ENCODE peak calls at places on chromosome 16, in four cellular contexts. S is H1, M is HepG2, O is GM12878. T is an unnamed sample.

GRCh38 chr16:77723108-77723514 is 797 bp downstream of the NUDT7 start:
- DNase-seq in O (no peak), S (no peak), M (no peak), T (peak)

GRCh38 chr16:84367750-84368320 is 503 bp upstream of the ATP2C2 start:
- DNase-seq in S (peak), M (no peak), O (no peak), T (no peak)

GRCh38 chr16:4572715-4573114 is 16.6 kb downstream of the C16orf96 start:
- DNase-seq in M (no peak), O (no peak), S (no peak), T (peak)

GRCh38 chr16:75029854-75030253 is 31.0 kb downstream of the ZNRF1 start:
- DNase-seq in M (peak), S (no peak), O (no peak), T (no peak)

GRCh38 chr16:53782148-53782547 is 78.2 kb downstream of the FTO start:
- DNase-seq in M (no peak), S (no peak), O (no peak), T (no peak)

GRCh38 chr16:24747425-24747824 is 18.0 kb downstream of the TNRC6A start:
- DNase-seq in O (no peak), M (no peak), S (no peak), T (no peak)

GRCh38 chr16:49638696-49639629 is 216.9 kb downstream of the ZNF423 start:
- DNase-seq in S (no peak), O (no peak), M (no peak), T (no peak)

GRCh38 chr16:12089492-12090161 is 113.1 kb downstream of the SNX29 start:
- DNase-seq in S (peak), O (no peak), M (peak), T (peak)

GRCh38 chr16:10949424-10949970 is 5.1 kb downstream of the CLEC16A start:
- DNase-seq in S (peak), M (no peak), O (peak), T (no peak)

GRCh38 chr16:50246299-50247122 is 19.8 kb upstream of the ADCY7 start:
- DNase-seq in O (no peak), M (no peak), S (peak), T (no peak)

GRCh38 chr16:12267491-12267890 is 291.0 kb downstream of the SNX29 start:
- DNase-seq in M (peak), O (no peak), S (no peak), T (no peak)

GRCh38 chr16:7025616-7026190 is 306.9 kb upstream of the RBFOX1 start:
- DNase-seq in S (peak), M (peak), O (no peak), T (peak)

GRCh38 chr16:28534542-28535373 is 4.0 kb downstream of the NUPR1 start:
- DNase-seq in O (no peak), M (no peak), S (no peak), T (no peak)

GRCh38 chr16:49858200-49859129 is 2.6 kb upstream of the ZNF423 start:
- DNase-seq in O (no peak), S (peak), M (no peak), T (peak)

GRCh38 chr16:12480916-12481315 is 322.8 kb downstream of the CPPED1 start:
- DNase-seq in M (no peak), S (no peak), O (no peak), T (no peak)

GRCh38 chr16:83717814-83718213 is 90.0 kb upstream of the HSBP1 start:
- DNase-seq in M (no peak), S (no peak), O (no peak), T (no peak)

GRCh38 chr16:9860876-9861275 is 321.4 kb downstream of the GRIN2A start:
- DNase-seq in S (no peak), M (no peak), O (no peak), T (no peak)

GRCh38 chr16:11312718-11313492 is 31.8 kb upstream of the PRM1 start:
- DNase-seq in O (no peak), S (no peak), M (peak), T (peak)

GRCh38 chr16:6068063-6068462 is 970.5 kb upstream of the EEF2KMT start:
- DNase-seq in M (no peak), S (no peak), O (no peak), T (no peak)

GRCh38 chr16:4846503-4846900 is 586 bp downstream of the GLYR1 start:
- DNase-seq in O (no peak), S (no peak), M (peak), T (no peak)

GRCh38 chr16:11507991-11508390 is 78.7 kb downstream of the LITAF start:
- DNase-seq in S (no peak), O (no peak), M (no peak), T (no peak)

GRCh38 chr16:78122774-78123315 is 23.4 kb downstream of the WWOX start:
- DNase-seq in M (peak), S (no peak), O (no peak), T (peak)

GRCh38 chr16:49889725-49890397 is 33.9 kb upstream of the ZNF423 start:
- DNase-seq in S (no peak), O (no peak), M (no peak), T (no peak)

GRCh38 chr16:14961405-14962186 is 13.2 kb upstream of the PDXDC1 start:
- DNase-seq in M (no peak), S (peak), O (no peak), T (no peak)

DNA sequence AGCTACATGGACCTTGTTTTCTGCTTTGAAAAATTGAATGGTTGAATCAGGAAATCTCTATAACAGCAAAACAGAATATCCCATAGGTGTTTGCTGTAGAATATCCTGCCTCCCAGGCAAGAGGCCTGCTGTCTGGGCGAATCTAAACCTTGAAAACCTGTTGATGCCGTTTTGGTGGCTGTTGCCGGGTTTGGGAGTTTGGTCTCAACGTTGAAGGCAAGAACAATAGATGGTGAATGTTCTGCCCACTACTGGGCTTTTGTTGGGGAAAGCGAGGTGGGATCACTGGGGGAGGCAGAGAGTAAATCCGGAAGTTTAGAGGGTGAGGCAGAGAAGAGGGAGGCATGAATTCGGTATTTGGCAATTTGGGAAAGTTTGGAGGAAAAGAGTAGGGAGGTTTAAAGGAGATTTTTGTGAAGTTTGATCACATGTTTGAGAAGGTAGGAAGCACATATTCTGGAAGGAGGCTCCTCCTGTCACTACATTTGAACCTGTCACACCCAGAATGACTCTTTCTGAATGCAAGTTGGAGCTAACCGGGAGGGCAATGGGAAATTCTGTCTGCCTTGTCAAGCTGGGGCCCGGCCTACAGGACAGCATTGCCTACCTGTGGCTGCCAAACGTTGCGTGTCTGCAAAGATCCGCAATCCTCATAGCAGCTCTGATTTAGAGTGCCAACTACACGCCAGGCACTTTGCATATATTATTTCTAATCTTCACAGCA is 46.5 kb downstream of the GPRC5B start:
- DNase-seq in O (no peak), S (no peak), M (no peak), T (no peak)
- TF ChIP-seq CBX5 in O (no peak), S (no peak), M (no peak), T (no peak)

GRCh38 chr16:65543781-65544740 is 422.2 kb upstream of the CDH11 start:
- DNase-seq in S (no peak), O (no peak), M (no peak), T (no peak)

GRCh38 chr16:65546353-65546791 is 424.5 kb upstream of the CDH11 start:
- DNase-seq in O (no peak), S (no peak), M (no peak), T (no peak)

GRCh38 chr16:65548470-65548869 is 426.6 kb upstream of the CDH11 start:
- DNase-seq in S (no peak), M (no peak), O (no peak), T (no peak)

DNA sequence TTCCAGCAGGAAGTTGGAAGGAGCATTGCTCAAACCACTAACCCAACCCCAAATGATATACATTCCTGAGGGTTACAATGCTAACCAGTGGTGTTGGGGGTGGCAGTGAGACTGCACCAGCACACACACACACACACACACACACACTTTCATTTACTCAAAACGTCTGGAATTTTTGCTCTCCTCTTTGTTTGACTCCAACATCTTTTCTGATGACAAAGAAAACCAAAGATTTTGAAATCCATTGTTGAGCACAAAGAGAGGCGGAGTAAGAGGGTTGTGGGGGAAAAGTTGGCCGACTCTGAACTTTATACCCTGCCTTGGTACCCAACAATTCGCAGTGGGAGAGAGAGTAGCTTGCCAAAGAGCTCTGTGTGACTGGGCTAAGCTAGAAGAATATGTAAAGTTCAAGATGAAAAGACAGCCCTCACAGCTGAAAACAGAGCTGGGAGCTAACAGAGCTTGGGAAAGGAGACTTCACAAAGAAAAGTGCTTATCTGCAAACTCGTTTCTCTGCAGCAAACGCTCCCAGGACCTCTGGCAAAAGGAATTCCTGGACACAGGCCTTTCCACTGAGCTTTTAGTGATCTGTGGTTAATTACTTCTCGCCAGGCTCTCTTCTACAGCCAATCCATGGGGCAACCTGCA is 426.1 kb upstream of the CDH11 start:
- DNase-seq in M (no peak), O (no peak), S (no peak), T (no peak)
- TF ChIP-seq CBX5 in M (no peak), O (no peak), S (no peak), T (no peak)

DNA sequence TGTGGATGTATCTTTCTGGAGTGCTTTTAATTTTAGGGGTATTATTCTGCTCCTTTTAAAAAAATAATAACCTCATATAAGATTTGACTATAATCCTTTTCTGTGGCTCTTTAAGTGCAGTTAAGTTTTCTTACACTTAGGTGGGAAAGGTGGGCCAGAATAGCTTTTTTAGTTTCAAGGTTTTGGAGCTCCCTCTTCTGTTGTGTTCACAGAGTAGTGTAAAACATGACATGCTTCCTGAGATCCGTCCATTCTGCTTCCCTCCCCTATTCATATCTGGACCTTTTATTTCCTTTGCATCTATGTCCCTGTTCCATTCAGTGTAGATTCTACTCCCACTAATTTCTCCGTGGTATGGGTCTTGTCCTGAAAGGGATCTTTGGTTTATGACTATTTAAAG is 12.8 kb downstream of the LRRC36 start:
- DNase-seq in M (peak), O (no peak), S (no peak), T (no peak)
- TF ChIP-seq CBX5 in M (no peak), O (no peak), S (no peak), T (no peak)

GRCh38 chr16:86509759-86510464 is 415 bp upstream of the FOXF1 start:
- DNase-seq in S (peak), O (no peak), M (no peak), T (no peak)

GRCh38 chr16:86508947-86509758 is 1.2 kb upstream of the FOXF1 start:
- DNase-seq in M (no peak), S (peak), O (no peak), T (no peak)

GRCh38 chr16:86511317-86512161 is 1.2 kb downstream of the FOXF1 start:
- DNase-seq in M (no peak), O (no peak), S (no peak), T (no peak)

GRCh38 chr16:86512301-86512859 is 2.1 kb downstream of the FOXF1 start:
- DNase-seq in O (no peak), M (no peak), S (peak), T (no peak)

DNA sequence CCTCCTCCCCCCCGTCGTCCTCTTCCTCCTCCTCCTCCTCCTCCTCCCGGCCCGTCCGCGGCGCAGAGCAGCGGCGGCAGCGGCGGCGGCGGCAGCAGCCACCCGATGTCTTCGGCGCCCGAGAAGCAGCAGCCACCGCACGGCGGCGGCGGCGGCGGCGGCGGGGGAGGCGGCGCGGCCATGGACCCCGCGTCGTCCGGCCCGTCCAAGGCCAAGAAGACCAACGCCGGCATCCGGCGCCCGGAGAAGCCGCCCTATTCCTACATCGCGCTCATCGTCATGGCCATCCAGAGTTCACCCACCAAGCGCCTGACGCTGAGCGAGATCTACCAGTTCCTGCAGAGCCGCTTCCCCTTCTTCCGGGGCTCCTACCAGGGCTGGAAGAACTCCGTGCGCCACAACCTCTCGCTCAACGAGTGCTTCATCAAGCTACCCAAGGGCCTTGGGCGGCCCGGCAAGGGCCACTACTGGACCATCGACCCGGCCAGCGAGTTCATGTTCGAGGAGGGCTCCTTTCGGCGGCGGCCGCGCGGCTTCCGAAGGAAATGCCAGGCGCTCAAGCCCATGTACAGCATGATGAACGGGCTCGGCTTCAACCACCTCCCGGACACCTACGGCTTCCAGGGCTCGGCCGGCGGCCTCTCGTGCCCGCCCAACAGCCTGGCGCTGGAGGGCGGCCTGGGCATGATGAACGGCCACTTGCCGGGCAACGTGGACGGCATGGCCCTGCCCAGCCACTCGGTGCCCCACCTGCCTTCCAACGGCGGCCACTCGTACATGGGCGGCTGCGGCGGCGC is at the start of gene FOXF1:
- DNase-seq in O (no peak), M (no peak), S (peak), T (no peak)
- TF ChIP-seq CBX5 in O (no peak), M (no peak), S (no peak), T (no peak)

GRCh38 chr16:88347656-88348376 is 34.9 kb upstream of the ZNF469 start:
- DNase-seq in M (no peak), S (no peak), O (no peak), T (no peak)
- TF ChIP-seq CBX5 in M (no peak), S (no peak), O (no peak), T (no peak)

GRCh38 chr16:81220369-81220768 is 18.1 kb upstream of the BCO1 start:
- DNase-seq in M (no peak), S (no peak), O (no peak), T (no peak)
- TF ChIP-seq CBX5 in M (no peak), S (no peak), O (no peak), T (no peak)

GRCh38 chr16:66523861-66524354 is 26.0 kb downstream of the TK2 start:
- DNase-seq in S (no peak), M (no peak), O (no peak), T (no peak)

GRCh38 chr16:66521227-66521626 is 28.7 kb downstream of the TK2 start:
- DNase-seq in M (no peak), O (no peak), S (no peak), T (no peak)

GRCh38 chr16:66521951-66522771 is 27.8 kb downstream of the TK2 start:
- DNase-seq in O (peak), S (no peak), M (no peak), T (peak)

GRCh38 chr16:66524601-66525164 is 25.2 kb downstream of the TK2 start:
- DNase-seq in M (no peak), S (no peak), O (peak), T (peak)

DNA sequence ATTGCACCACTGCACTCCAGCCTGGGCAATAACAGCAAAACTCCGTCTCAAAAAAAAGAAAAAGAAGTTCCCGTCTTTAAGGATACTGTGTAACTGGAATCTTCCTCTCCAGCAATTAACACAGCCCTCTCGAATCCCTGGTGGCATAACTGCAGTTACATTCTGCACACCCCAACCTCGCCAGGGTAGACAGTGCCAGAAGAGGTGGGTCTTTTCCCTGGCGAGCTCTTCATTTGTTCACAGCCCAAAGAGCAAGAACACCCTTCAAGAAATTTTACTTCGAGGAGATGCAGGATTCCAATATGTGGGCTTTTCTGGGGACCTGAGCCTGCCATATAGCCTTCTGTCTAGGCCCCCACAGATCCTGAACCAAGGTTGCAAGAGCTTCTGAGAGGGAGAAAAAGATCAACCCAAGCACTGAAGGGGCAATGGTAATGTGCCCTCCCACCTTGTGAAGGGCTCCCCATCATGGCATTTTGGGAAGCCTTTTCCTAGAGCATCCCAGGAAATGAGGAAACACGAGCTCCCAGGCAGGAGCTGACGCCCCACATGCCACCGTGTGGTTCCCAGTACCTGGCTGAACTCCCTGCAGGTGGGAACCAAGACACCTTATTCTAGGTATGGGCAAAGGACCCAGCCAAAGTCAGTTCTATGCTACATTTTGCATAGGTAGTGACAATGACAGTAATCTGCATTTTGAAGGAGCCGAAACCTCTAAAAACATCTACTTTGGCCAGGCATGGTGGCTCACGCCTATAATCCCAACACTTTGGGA is 26.9 kb downstream of the TK2 start:
- DNase-seq in O (no peak), S (no peak), M (no peak), T (no peak)
- TF ChIP-seq CBX5 in O (no peak), S (no peak), M (no peak), T (no peak)

GRCh38 chr16:72502654-72503005 is 330.7 kb upstream of the PMFBP1 start:
- DNase-seq in M (no peak), O (no peak), S (no peak), T (no peak)

DNA sequence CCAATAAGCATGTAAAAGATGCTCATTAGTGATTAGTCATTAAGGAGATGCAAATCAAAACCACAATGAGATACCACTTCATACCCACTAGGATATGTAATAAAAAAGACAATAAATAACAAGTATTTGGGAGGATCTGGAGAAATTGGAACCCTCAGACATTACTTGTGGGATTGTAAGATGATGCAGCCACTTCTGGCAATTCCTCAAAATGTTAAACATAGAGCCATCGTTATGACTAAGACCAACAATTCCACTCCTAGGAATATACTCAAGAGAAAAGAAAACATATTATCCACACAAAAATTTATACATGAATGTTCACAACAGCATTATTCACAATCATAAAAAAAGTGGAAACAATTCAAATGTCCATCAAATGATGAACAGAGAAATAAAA is 336.2 kb upstream of the PMFBP1 start:
- DNase-seq in S (no peak), M (no peak), O (no peak), T (no peak)
- TF ChIP-seq CBX5 in S (no peak), M (no peak), O (no peak), T (no peak)

GRCh38 chr16:241866-242265 is 7.2 kb downstream of the FAM234A start:
- DNase-seq in M (no peak), O (no peak), S (no peak), T (peak)
- TF ChIP-seq CBX5 in M (no peak), O (no peak), S (no peak), T (no peak)

DNA sequence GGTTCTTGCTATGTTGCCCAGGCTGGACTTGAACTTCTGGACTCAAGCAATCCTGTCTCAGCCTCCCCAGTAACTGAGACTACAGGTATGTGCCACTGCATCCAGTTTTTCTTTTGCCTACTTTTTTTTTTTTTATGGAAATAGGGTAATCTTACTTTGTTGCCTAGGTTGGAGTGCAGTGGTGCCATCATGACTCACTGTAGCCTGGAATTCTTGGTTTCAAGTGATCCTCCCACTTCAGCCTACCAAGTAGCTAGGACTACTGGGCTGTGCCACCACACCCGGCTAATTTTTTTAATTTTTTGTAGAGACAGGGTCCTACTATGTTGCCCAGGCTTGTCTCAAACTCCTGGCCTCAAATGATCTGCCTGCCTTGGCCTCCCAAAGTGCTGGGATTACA is 10.0 kb downstream of the LRRC36 start:
- DNase-seq in S (no peak), M (no peak), O (no peak), T (no peak)
- TF ChIP-seq CBX5 in S (no peak), M (no peak), O (no peak), T (no peak)